ENCODE peak calls at places on chromosome 15, in eight cellular contexts. R is GDM1; J is GM20000; F is RWPE1; N is fibroblast of the aortic adventitia; Y is fibroblast of pulmonary artery; E is activated effector memory CD4-positive, alpha-beta T cell treated with Interleukin-2 at 50 U/mL for 16 hours; X is stimulated activated CD8-positive, alpha-beta memory T cell treated with anti-CD3 and anti-CD28 coated beads, Interleukin-7, amount 100 ng/mL, for 4 hours. K is an unnamed sample.

GRCh38 chr15:55003900-55004879 is 192.6 kb downstream of the RSL24D1 start:
- DNase-seq in R (no peak), J (no peak), F (no peak), N (no peak), Y (no peak), E (no peak), X (no peak), K (no peak)

GRCh38 chr15:75130597-75131268 is 70.9 kb upstream of the C15orf39 start:
- DNase-seq in R (no peak), J (peak; percentile 64), F (no peak), N (no peak), Y (no peak), E (no peak), X (no peak), K (peak; percentile 40)

GRCh38 chr15:62847900-62848489 is 194.6 kb upstream of the TPM1 start:
- DNase-seq in R (no peak), J (peak; percentile 45), F (peak; percentile 64), N (peak; percentile 53), Y (peak; percentile 62), E (peak; percentile 3), X (no peak), K (peak; percentile 64)

GRCh38 chr15:64232400-64232799 is 69.6 kb upstream of the PPIB start:
- DNase-seq in R (no peak), J (no peak), F (peak; percentile 28), N (peak; percentile 68), Y (peak; percentile 47), E (no peak), X (no peak), K (peak; percentile 74)

GRCh38 chr15:48062476-48062875 is 58.3 kb upstream of the SLC24A5 start:
- DNase-seq in R (no peak), J (no peak), F (peak; percentile 13), N (no peak), Y (peak; percentile 19), E (no peak), X (no peak), K (peak; percentile 56)

GRCh38 chr15:90603893-90604292 is 74.2 kb downstream of the CRTC3 start:
- DNase-seq in R (peak; percentile 33), J (no peak), F (no peak), N (peak; percentile 45), Y (peak; percentile 57), E (peak; percentile 21), X (no peak), K (peak; percentile 35)

GRCh38 chr15:63389902-63390301 is 8.3 kb upstream of the CA12 start:
- DNase-seq in R (no peak), J (no peak), F (peak; percentile 50), N (no peak), Y (no peak), E (peak; percentile 12), X (no peak), K (no peak)

GRCh38 chr15:81023483-81024264 is 23.0 kb downstream of the TLNRD1 start:
- DNase-seq in R (peak; percentile 58), J (peak; percentile 81), F (no peak), N (peak; percentile 82), Y (peak; percentile 80), E (no peak), X (no peak), K (peak; percentile 79)

GRCh38 chr15:57832183-57832582 is 125.7 kb downstream of the POLR2M start:
- DNase-seq in R (no peak), J (no peak), F (no peak), N (no peak), Y (no peak), E (no peak), X (no peak), K (no peak)

GRCh38 chr15:91857772-91858171 is 4.3 kb downstream of the SLCO3A1 start:
- DNase-seq in R (no peak), J (peak; percentile 62), F (no peak), N (no peak), Y (no peak), E (no peak), X (no peak), K (no peak)

GRCh38 chr15:84772031-84772430 is 23.6 kb downstream of the ZNF592 start:
- DNase-seq in R (no peak), J (no peak), F (no peak), N (no peak), Y (no peak), E (no peak), X (no peak), K (no peak)

GRCh38 chr15:42220216-42220615 is 12.1 kb upstream of the VPS39 start:
- DNase-seq in R (no peak), J (no peak), F (no peak), N (no peak), Y (peak; percentile 26), E (no peak), X (no peak), K (no peak)

GRCh38 chr15:41241251-41241964 is 10.3 kb downstream of the CHP1 start:
- DNase-seq in R (no peak), J (no peak), F (no peak), N (peak; percentile 4), Y (peak; percentile 29), E (no peak), X (no peak), K (peak; percentile 53)

GRCh38 chr15:37618368-37618767 is 316.1 kb upstream of the TMCO5A start:
- DNase-seq in R (no peak), J (no peak), F (no peak), N (no peak), Y (no peak), E (no peak), X (no peak), K (no peak)

GRCh38 chr15:22823495-22824128 is 14.9 kb upstream of the NIPA2 start:
- DNase-seq in R (no peak), J (no peak), F (no peak), N (no peak), Y (no peak), E (no peak), X (no peak), K (no peak)

GRCh38 chr15:91357527-91357926 is 257.5 kb downstream of the SV2B start:
- DNase-seq in R (no peak), J (no peak), F (no peak), N (no peak), Y (no peak), E (no peak), X (no peak), K (no peak)

GRCh38 chr15:74460903-74461846 is at the start of gene UBL7:
- DNase-seq in R (peak; percentile 92), J (peak; percentile 93), F (peak; percentile 96), N (peak; percentile 94), Y (peak; percentile 96), E (peak; percentile 96), X (peak; percentile 94), K (peak; percentile 98)

GRCh38 chr15:93694038-93694437 is 537.3 kb upstream of the MCTP2 start:
- DNase-seq in R (no peak), J (no peak), F (no peak), N (no peak), Y (no peak), E (no peak), X (no peak), K (no peak)

GRCh38 chr15:52350423-52350822 is 54.8 kb upstream of the MYO5C start:
- DNase-seq in R (no peak), J (no peak), F (no peak), N (no peak), Y (no peak), E (no peak), X (no peak), K (no peak)

GRCh38 chr15:93072011-93072410 is 17.0 kb downstream of the RGMA start:
- DNase-seq in R (no peak), J (no peak), F (no peak), N (peak; percentile 84), Y (peak; percentile 62), E (no peak), X (no peak), K (peak; percentile 29)

GRCh38 chr15:75233504-75234190 is 24.5 kb upstream of the GOLGA6C start:
- DNase-seq in R (no peak), J (peak; percentile 4), F (no peak), N (no peak), Y (no peak), E (no peak), X (no peak), K (no peak)

GRCh38 chr15:56820333-56820732 is 87.0 kb upstream of the ZNF280D start:
- DNase-seq in R (no peak), J (peak; percentile 29), F (no peak), N (no peak), Y (no peak), E (no peak), X (no peak), K (no peak)

GRCh38 chr15:68730491-68731317 is 90.0 kb downstream of the ANP32A start:
- DNase-seq in R (no peak), J (no peak), F (peak; percentile 40), N (peak; percentile 70), Y (peak; percentile 68), E (no peak), X (no peak), K (peak; percentile 42)

GRCh38 chr15:96893159-96893906 is 562.8 kb downstream of the NR2F2 start:
- DNase-seq in R (no peak), J (peak; percentile 4), F (peak; percentile 17), N (peak; percentile 16), Y (peak; percentile 42), E (no peak), X (no peak), K (peak; percentile 65)

GRCh38 chr15:91521996-91522395 is 331.5 kb upstream of the SLCO3A1 start:
- DNase-seq in R (no peak), J (no peak), F (no peak), N (peak; percentile 57), Y (peak; percentile 18), E (no peak), X (no peak), K (peak; percentile 37)

K was measured in RPMI7951.